ENCODE peak calls at places on chromosomes 16 and 17, in four cellular contexts. X, F, D and P are unnamed samples.

GRCh38 chr17:61387011-61387410 is 12.6 kb upstream of the TBX2 start:
- DNase-seq in X (no peak), F (no peak), D (no peak), P (no peak)

GRCh38 chr17:53387745-53388144 is 435.0 kb upstream of the KIF2B start:
- DNase-seq in X (no peak), F (no peak), D (no peak), P (no peak)

GRCh38 chr16:55955845-55956244 is 80.7 kb upstream of the CES5A start:
- DNase-seq in X (peak), F (no peak), D (peak), P (no peak)

GRCh38 chr16:3035972-3036725 is 595 bp downstream of the BICDL2 start:
- DNase-seq in X (peak), F (no peak), D (no peak), P (no peak)

GRCh38 chr17:64661981-64662773 is at the start of gene SMURF2:
- DNase-seq in X (peak), F (peak), D (peak), P (peak)

GRCh38 chr16:66878067-66878466 is 2.2 kb upstream of the PDP2 start:
- DNase-seq in X (peak), F (no peak), D (no peak), P (no peak)

GRCh38 chr17:61507667-61508066 is 55.4 kb downstream of the TBX4 start:
- DNase-seq in X (no peak), F (no peak), D (no peak), P (no peak)

GRCh38 chr16:1054660-1055556 is 17.6 kb upstream of the SSTR5 start:
- DNase-seq in X (peak), F (peak), D (peak), P (no peak)

GRCh38 chr16:74603848-74604247 is 3.1 kb downstream of the GLG1 start:
- DNase-seq in X (no peak), F (peak), D (no peak), P (no peak)

GRCh38 chr16:70642633-70643032 is 3.7 kb upstream of the IL34 start:
- DNase-seq in X (no peak), F (no peak), D (no peak), P (no peak)

GRCh38 chr16:28264656-28265055 is 27.7 kb upstream of the SBK1 start:
- DNase-seq in X (peak), F (no peak), D (no peak), P (no peak)

GRCh38 chr17:60371416-60371815 is 20.5 kb downstream of the USP32 start:
- DNase-seq in X (no peak), F (no peak), D (no peak), P (no peak)

GRCh38 chr17:20944014-20944905 is 98.6 kb downstream of the USP22 start:
- DNase-seq in X (peak), F (no peak), D (no peak), P (no peak)

GRCh38 chr16:17379121-17379571 is 91.6 kb downstream of the XYLT1 start:
- DNase-seq in X (peak), F (peak), D (peak), P (no peak)

GRCh38 chr17:59341922-59342321 is 10.5 kb downstream of the YPEL2 start:
- DNase-seq in X (no peak), F (no peak), D (no peak), P (no peak)

GRCh38 chr17:28846231-28846630 is 3.6 kb upstream of the FAM222B start:
- DNase-seq in X (no peak), F (no peak), D (no peak), P (no peak)

GRCh38 chr17:61997649-61998048 is 67.4 kb downstream of the MED13 start:
- DNase-seq in X (no peak), F (peak), D (no peak), P (no peak)

GRCh38 chr16:67844441-67844840 is 2.3 kb upstream of the NUTF2 start:
- DNase-seq in X (no peak), F (no peak), D (no peak), P (no peak)

GRCh38 chr17:44780161-44780560 is 21.4 kb downstream of the ADAM11 start:
- DNase-seq in X (no peak), F (no peak), D (no peak), P (no peak)

GRCh38 chr17:44777394-44778348 is 18.9 kb downstream of the ADAM11 start:
- DNase-seq in X (no peak), F (no peak), D (no peak), P (no peak)

GRCh38 chr17:44776628-44777393 is 18.0 kb downstream of the ADAM11 start:
- DNase-seq in X (no peak), F (no peak), D (no peak), P (no peak)

GRCh38 chr17:44779211-44780025 is 20.6 kb downstream of the ADAM11 start:
- DNase-seq in X (peak), F (peak), D (peak), P (peak)

GRCh38 chr17:44778656-44779210 is 19.9 kb downstream of the ADAM11 start:
- DNase-seq in X (no peak), F (no peak), D (no peak), P (no peak)
- H3K4me3 ChIP-seq in X (no peak), F (no peak), D (peak), P (peak)

GRCh38 chr17:82788206-82789001 is 36.5 kb downstream of the TBCD start:
- DNase-seq in X (no peak), F (no peak), D (no peak), P (no peak)

GRCh38 chr17:82789051-82789592 is 37.3 kb downstream of the TBCD start:
- DNase-seq in X (no peak), F (no peak), D (no peak), P (no peak)

GRCh38 chr17:82787081-82787848 is 35.4 kb downstream of the TBCD start:
- DNase-seq in X (peak), F (no peak), D (no peak), P (no peak)

GRCh38 chr17:82783498-82783897 is 31.6 kb downstream of the TBCD start:
- DNase-seq in X (no peak), F (no peak), D (no peak), P (no peak)

DNA sequence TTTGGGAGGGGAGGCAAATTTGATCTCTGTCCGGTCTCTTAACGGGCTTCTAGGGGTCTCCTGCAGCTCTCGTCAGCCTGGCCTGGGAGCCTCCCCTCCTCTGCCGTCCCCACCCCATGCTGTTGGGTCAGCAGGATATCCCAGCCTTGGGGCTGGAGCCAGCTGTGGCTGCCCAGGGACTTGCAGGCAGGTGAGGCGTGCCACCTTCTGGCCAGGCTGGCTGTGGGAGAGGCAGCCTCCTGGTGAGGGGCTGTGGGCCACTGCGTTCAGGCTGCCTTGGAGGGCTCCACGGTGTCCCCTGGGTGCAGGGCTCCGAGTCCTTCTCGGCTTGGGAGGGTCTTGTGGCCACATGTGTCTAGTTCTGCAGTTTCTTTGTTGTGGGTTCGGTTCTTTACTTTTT is 34.6 kb downstream of the TBCD start:
- DNase-seq in X (no peak), F (no peak), D (no peak), P (no peak)
- TF ChIP-seq CTCF in X (no peak), F (no peak), D (no peak), P (no peak)

DNA sequence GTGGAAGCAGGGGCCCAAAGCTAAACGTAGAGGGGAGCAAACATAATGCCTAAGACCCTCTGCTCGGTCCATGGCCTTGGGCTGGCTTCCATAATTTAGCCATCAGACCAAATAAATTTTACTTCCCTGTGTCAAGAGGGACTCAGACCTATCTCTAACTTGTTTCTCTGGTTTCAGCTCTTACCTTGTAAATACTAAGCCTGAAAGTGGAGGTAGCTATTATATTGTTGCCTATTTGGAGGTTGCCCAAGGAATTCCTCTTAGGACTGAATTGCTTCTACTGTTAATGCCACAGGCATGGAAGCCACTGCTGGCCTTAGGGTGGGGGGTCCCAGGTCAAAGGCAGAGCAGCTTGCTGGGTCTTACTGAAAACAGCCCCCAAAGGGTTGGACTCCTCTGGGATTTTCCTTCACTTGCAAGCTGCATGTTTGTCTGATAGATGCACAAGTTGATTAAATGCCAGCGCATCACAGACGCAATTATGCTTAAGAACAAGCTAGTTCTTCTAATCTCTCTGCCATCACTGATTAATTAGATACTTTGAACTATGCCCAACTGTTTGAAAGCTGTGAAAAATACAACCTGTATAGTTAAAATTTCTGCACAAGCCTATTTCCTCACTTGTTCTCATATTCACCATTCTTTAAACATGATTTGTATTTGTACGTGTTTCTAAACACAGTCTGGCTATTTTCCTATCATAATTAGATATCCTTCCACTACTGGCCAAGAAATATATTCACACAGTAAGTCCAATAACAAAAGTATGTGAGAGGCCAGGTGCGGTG is 67.9 kb upstream of the HAS3 start:
- DNase-seq in X (no peak), F (no peak), D (no peak), P (no peak)
- H3K27ac ChIP-seq in X (peak), F (no peak), D (no peak), P (no peak)

DNA sequence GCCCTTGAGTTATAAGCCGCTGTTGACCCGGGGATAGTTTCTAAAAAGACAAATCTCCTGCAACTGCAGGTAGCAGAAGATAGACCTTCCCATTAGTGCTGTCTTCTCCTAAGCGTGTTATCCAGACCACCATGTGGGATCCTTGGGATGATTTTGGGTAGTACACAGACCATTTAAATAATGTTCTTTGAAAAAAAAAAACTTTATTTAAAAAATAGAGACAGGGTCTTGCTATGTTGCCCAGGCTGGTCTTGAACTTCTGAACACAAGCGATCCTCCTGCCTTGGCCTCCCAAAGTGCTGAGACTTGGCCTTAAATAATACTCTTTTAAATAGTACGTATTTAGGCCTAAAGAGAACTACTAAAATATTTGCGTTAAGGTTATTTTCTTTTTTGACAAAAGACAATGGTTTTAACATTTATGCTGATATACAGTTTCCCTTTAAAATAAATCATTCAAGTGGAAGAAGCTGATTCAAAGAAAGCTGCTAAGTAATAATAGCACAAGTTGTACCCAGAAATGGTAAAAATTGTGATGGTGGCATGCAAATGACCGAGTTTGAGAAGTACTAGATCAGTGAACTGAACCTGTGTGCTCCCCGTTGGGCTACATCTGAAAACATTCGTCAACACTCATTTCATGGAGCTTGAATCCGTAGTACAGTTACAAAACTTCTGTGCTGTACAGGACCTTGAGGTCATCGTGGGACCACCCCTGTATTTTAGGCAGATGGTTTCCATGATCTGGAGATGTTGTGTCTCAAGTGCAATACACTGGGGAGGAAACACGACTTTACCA is 24.0 kb downstream of the SMARCE1 start:
- DNase-seq in X (no peak), F (no peak), D (no peak), P (no peak)
- H3K4me3 ChIP-seq in X (no peak), F (no peak), D (no peak), P (no peak)

GRCh38 chr17:32976131-32976530 is 15.5 kb upstream of the SPACA3 start:
- DNase-seq in X (peak), F (no peak), D (no peak), P (no peak)

GRCh38 chr17:32985357-32985756 is 6.3 kb upstream of the SPACA3 start:
- DNase-seq in X (no peak), F (no peak), D (no peak), P (no peak)

GRCh38 chr17:32976605-32977004 is 15.0 kb upstream of the SPACA3 start:
- DNase-seq in X (peak), F (no peak), D (no peak), P (no peak)

GRCh38 chr17:32980230-32980629 is 11.4 kb upstream of the SPACA3 start:
- DNase-seq in X (no peak), F (no peak), D (no peak), P (no peak)
- TF ChIP-seq CTCF in X (no peak), F (no peak), D (no peak), P (no peak)

DNA sequence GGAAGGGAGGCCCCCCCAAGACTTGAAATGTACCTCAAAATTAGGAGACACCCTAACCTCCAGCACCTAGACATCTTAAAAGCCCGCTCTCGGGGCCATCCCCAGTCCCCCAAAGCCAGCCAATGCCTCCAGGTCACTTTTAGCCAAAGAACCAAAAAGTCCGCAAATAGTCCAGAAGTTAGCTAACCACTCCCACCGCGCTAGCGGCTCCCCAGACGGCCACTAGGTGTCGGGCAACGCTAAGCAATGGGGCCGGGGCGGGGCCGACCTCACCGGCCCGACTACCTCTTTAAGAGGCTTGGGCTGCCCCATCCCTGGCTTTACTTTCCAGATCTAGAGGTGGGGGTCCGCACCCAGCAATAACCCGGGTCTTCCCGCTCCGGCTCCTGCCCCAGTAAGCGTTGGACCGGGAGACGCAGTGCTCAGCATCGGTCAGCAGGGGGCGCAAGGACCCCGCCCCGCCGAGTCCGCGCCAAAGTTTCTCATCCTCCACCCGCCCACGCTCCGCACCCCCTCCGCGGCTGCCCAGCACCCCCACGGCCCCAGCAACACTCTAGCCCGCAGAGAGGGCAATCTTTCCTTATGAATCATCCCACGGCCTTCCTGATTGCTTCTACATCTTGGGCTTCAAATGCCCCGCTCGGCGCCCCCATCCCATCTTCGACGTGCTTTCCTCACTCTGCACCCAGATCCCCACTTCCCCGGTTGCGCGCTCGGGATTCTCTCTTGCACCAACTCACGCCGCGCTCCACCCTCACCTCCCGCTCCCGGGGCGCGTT is 795 bp downstream of the COL1A1 start:
- DNase-seq in X (peak), F (peak), D (peak), P (peak)
- H3K27ac ChIP-seq in X (peak), F (peak), D (peak), P (peak)